ENCODE peak calls at places on chromosomes 4 and X, in seven cellular contexts. A is coronary artery; K is activated T-cell treated with anti-CD3 and anti-CD28 coated beads, Interleukin-2, amount 50 U/mL, for 24 hours; E is Right ventricle myocardium superior; J is choroid plexus epithelial cell; W is naive thymus-derived CD8-positive, alpha-beta T cell; S is activated naive CD8-positive, alpha-beta T cell treated with anti-CD3 and anti-CD28 coated beads, Interleukin-2, amount 50 U/mL, for 24 hours. N is an unnamed sample.

GRCh38 chrX:153900806-153901752 is 3.4 kb upstream of the AVPR2 start:
- DNase-seq in A (no peak), K (no peak), E (peak; percentile 69), J (peak; percentile 83), W (peak; percentile 56), S (peak; percentile 55), N (peak; percentile 90)

GRCh38 chr4:74934016-74934821 is 1.3 kb downstream of the PARM1 start:
- DNase-seq in A (peak; percentile 76), K (no peak), E (peak; percentile 65), J (peak; percentile 23), W (no peak), S (no peak), N (peak; percentile 37)

GRCh38 chrX:13719192-13719856 is 15.1 kb downstream of the TRAPPC2 start:
- DNase-seq in A (no peak), K (no peak), E (no peak), J (peak; percentile 22), W (no peak), S (no peak), N (no peak)

GRCh38 chr4:25085621-25086020 is 54.9 kb upstream of the LGI2 start:
- DNase-seq in A (no peak), K (no peak), E (peak; percentile 57), J (no peak), W (no peak), S (no peak), N (no peak)

GRCh38 chr4:151344948-151345347 is 19.5 kb upstream of the SH3D19 start:
- DNase-seq in A (no peak), K (no peak), E (no peak), J (no peak), W (no peak), S (no peak), N (no peak)

GRCh38 chrX:118847676-118848075 is 24.1 kb downstream of the ZCCHC12 start:
- DNase-seq in A (no peak), K (no peak), E (no peak), J (peak; percentile 62), W (no peak), S (no peak), N (peak; percentile 58)

GRCh38 chrX:134418317-134419113 is 41.5 kb upstream of the HPRT1 start:
- DNase-seq in A (no peak), K (no peak), E (no peak), J (peak; percentile 36), W (no peak), S (no peak), N (peak; percentile 25)

GRCh38 chr4:163558539-163559044 is 64.1 kb downstream of the TMA16 start:
- DNase-seq in A (no peak), K (peak; percentile 35), E (no peak), J (no peak), W (no peak), S (no peak), N (no peak)

GRCh38 chr4:163666335-163666888 is 171.9 kb downstream of the TMA16 start:
- DNase-seq in A (no peak), K (no peak), E (no peak), J (no peak), W (no peak), S (no peak), N (no peak)

GRCh38 chrX:72057331-72057730 is 74.4 kb downstream of the RTL5 start:
- DNase-seq in A (peak; percentile 3), K (no peak), E (no peak), J (no peak), W (no peak), S (no peak), N (no peak)

GRCh38 chr4:39597695-39598381 is 40.8 kb downstream of the SMIM14 start:
- DNase-seq in A (no peak), K (no peak), E (no peak), J (no peak), W (no peak), S (no peak), N (no peak)

GRCh38 chr4:21726255-21726815 is 222.2 kb downstream of the KCNIP4 start:
- DNase-seq in A (no peak), K (no peak), E (no peak), J (peak; percentile 72), W (no peak), S (no peak), N (peak; percentile 18)

N was measured in cardiac fibroblast.